ENCODE peak calls at places on chromosomes 2 and 18, in seven cellular contexts. One of them, this sample, is unnamed.
A peak's percentile ranks its signal among the peaks of the same experiment; 100 is the strongest.

GRCh38 chr2:42748846-42749245 is 15.1 kb downstream of the OXER1 start:
- DNase-seq in fibroblast of lung: no peak
- DNase-seq in GM23248: no peak
- DNase-seq in PC-3: no peak
- DNase-seq in SJSA1: no peak
- DNase-seq in K562: no peak
- DNase-seq in right lobe of liver: no peak
- DNase-seq in this sample: no peak

GRCh38 chr18:12308386-12309100 is 502 bp downstream of the TUBB6 start:
- DNase-seq in SJSA1: peak; percentile 93
- DNase-seq in PC-3: peak; percentile 81
- DNase-seq in K562: peak; percentile 88
- DNase-seq in right lobe of liver: no peak
- DNase-seq in fibroblast of lung: peak; percentile 84
- DNase-seq in GM23248: peak; percentile 99
- DNase-seq in this sample: peak; percentile 80

GRCh38 chr2:208620487-208620978 is 213.9 kb downstream of the PTH2R start:
- DNase-seq in SJSA1: no peak
- DNase-seq in GM23248: no peak
- DNase-seq in right lobe of liver: no peak
- DNase-seq in PC-3: no peak
- DNase-seq in K562: no peak
- DNase-seq in fibroblast of lung: no peak
- DNase-seq in this sample: no peak

GRCh38 chr2:177393381-177393780 is 808 bp downstream of the AGPS start:
- DNase-seq in SJSA1: no peak
- DNase-seq in right lobe of liver: no peak
- DNase-seq in PC-3: peak; percentile 62
- DNase-seq in GM23248: peak; percentile 38
- DNase-seq in K562: no peak
- DNase-seq in fibroblast of lung: peak; percentile 22
- DNase-seq in this sample: no peak

GRCh38 chr2:241863021-241863954 is 4.6 kb upstream of the PDCD1 start:
- DNase-seq in K562: no peak
- DNase-seq in fibroblast of lung: peak; percentile 25
- DNase-seq in GM23248: peak; percentile 45
- DNase-seq in right lobe of liver: no peak
- DNase-seq in SJSA1: no peak
- DNase-seq in PC-3: no peak
- DNase-seq in this sample: no peak

GRCh38 chr2:38598991-38599295 is 3.8 kb downstream of the HNRNPLL start:
- DNase-seq in K562: no peak
- DNase-seq in fibroblast of lung: peak; percentile 30
- DNase-seq in right lobe of liver: no peak
- DNase-seq in PC-3: peak; percentile 24
- DNase-seq in GM23248: peak; percentile 63
- DNase-seq in SJSA1: no peak
- DNase-seq in this sample: no peak

GRCh38 chr2:186659383-186659782 is 34.5 kb upstream of the FAM171B start:
- DNase-seq in SJSA1: no peak
- DNase-seq in K562: no peak
- DNase-seq in PC-3: no peak
- DNase-seq in right lobe of liver: no peak
- DNase-seq in fibroblast of lung: no peak
- DNase-seq in GM23248: no peak
- DNase-seq in this sample: no peak

GRCh38 chr18:35775887-35776286 is 194.3 kb downstream of the GALNT1 start:
- DNase-seq in SJSA1: no peak
- DNase-seq in right lobe of liver: no peak
- DNase-seq in PC-3: no peak
- DNase-seq in K562: no peak
- DNase-seq in fibroblast of lung: peak; percentile 14
- DNase-seq in GM23248: peak; percentile 38
- DNase-seq in this sample: no peak

GRCh38 chr18:11995445-11996189 is 14.3 kb downstream of the IMPA2 start:
- DNase-seq in SJSA1: peak; percentile 61
- DNase-seq in K562: peak; percentile 66
- DNase-seq in GM23248: peak; percentile 84
- DNase-seq in PC-3: peak; percentile 81
- DNase-seq in fibroblast of lung: peak; percentile 66
- DNase-seq in right lobe of liver: peak; percentile 81
- DNase-seq in this sample: peak; percentile 67

GRCh38 chr2:212228651-212229253 is 309.9 kb downstream of the ERBB4 start:
- DNase-seq in right lobe of liver: no peak
- DNase-seq in PC-3: no peak
- DNase-seq in GM23248: peak; percentile 42
- DNase-seq in K562: no peak
- DNase-seq in fibroblast of lung: peak; percentile 31
- DNase-seq in SJSA1: no peak
- DNase-seq in this sample: peak; percentile 2

GRCh38 chr18:77765468-77765867 is 515.8 kb downstream of the GALR1 start:
- DNase-seq in GM23248: peak; percentile 1
- DNase-seq in right lobe of liver: no peak
- DNase-seq in PC-3: peak; percentile 51
- DNase-seq in fibroblast of lung: peak; percentile 0
- DNase-seq in K562: peak; percentile 8
- DNase-seq in SJSA1: no peak
- DNase-seq in this sample: peak; percentile 7

GRCh38 chr18:55522011-55522410 is 66.0 kb downstream of the TCF4 start:
- DNase-seq in fibroblast of lung: no peak
- DNase-seq in K562: peak; percentile 26
- DNase-seq in SJSA1: no peak
- DNase-seq in PC-3: peak; percentile 46
- DNase-seq in right lobe of liver: no peak
- DNase-seq in GM23248: no peak
- DNase-seq in this sample: no peak

GRCh38 chr2:168772704-168773103 is 29.7 kb upstream of the NOSTRIN start:
- DNase-seq in K562: no peak
- DNase-seq in fibroblast of lung: no peak
- DNase-seq in right lobe of liver: no peak
- DNase-seq in GM23248: no peak
- DNase-seq in SJSA1: no peak
- DNase-seq in PC-3: no peak
- DNase-seq in this sample: no peak

GRCh38 chr2:119106301-119106897 is 52.2 kb downstream of the C1QL2 start:
- DNase-seq in fibroblast of lung: peak; percentile 23
- DNase-seq in K562: peak; percentile 42
- DNase-seq in PC-3: peak; percentile 47
- DNase-seq in right lobe of liver: no peak
- DNase-seq in SJSA1: peak; percentile 6
- DNase-seq in GM23248: peak; percentile 49
- DNase-seq in this sample: peak; percentile 29

DNA sequence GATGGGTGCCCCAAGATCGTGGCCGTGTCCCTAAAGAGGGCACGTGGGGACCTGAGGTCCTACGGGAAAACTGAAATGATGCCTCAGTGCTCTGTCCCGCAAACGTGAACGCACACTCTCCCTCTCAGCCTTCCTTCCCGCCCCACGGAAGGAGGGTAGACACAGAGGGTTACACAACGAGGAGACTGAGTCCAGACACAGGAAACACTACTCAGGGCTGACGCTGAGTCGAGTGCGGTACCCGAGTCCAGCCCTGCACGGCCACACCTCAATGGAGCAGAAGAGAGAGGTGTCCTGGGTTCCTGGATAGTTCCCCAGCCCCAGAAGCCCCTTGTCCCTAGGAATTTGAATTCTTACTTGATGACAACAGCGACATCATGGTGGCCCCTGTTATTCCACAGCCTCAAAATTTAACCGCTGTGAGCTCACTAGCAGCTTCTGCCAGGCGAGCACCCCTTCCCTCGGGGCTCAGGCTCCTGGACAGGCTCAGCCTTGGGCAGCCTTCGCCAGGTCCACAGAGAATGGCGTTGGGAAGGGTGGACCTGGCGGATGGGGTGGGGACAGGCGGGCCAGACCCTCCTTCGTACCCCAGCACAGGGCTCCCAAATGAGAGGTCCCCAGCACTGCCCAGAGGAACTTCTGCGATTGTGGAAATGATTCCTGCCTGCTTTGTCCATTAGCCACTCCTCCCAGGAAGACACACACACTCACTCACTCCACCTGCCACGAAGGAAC is 980 bp upstream of the RNPEPL1 start:
- DNase-seq in right lobe of liver: peak; percentile 59
- DNase-seq in K562: no peak
- DNase-seq in SJSA1: no peak
- DNase-seq in fibroblast of lung: no peak
- DNase-seq in GM23248: peak; percentile 59
- DNase-seq in PC-3: no peak
- DNase-seq in this sample: no peak
- H3K27ac ChIP-seq in right lobe of liver: peak overlapping the region; percentile 86
- H3K27ac ChIP-seq in K562: peak overlapping the region; percentile 88
- H3K27ac ChIP-seq in SJSA1: no peak overlapping the region
- H3K27ac ChIP-seq in fibroblast of lung: peak overlapping the region; percentile 57
- H3K27ac ChIP-seq in GM23248: peak overlapping the region; percentile 20
- H3K27ac ChIP-seq in PC-3: peak overlapping the region; percentile 7
- H3K27ac ChIP-seq in this sample: peak overlapping the region; percentile 98

GRCh38 chr2:233414273-233414654 is 60.0 kb downstream of the DGKD start:
- DNase-seq in fibroblast of lung: peak; percentile 73
- DNase-seq in GM23248: peak; percentile 22
- DNase-seq in SJSA1: no peak
- DNase-seq in PC-3: peak; percentile 81
- DNase-seq in right lobe of liver: no peak
- DNase-seq in K562: no peak
- DNase-seq in this sample: no peak

GRCh38 chr2:233413529-233414272 is 59.4 kb downstream of the DGKD start:
- DNase-seq in SJSA1: peak; percentile 76
- DNase-seq in GM23248: peak; percentile 88
- DNase-seq in PC-3: peak; percentile 96
- DNase-seq in right lobe of liver: no peak
- DNase-seq in K562: no peak
- DNase-seq in fibroblast of lung: peak; percentile 75
- DNase-seq in this sample: peak; percentile 89

GRCh38 chr2:233412405-233412804 is 58.1 kb downstream of the DGKD start:
- DNase-seq in GM23248: no peak
- DNase-seq in right lobe of liver: no peak
- DNase-seq in fibroblast of lung: peak; percentile 16
- DNase-seq in SJSA1: no peak
- DNase-seq in K562: no peak
- DNase-seq in PC-3: peak; percentile 69
- DNase-seq in this sample: no peak

GRCh38 chr2:233411162-233411561 is 56.9 kb downstream of the DGKD start:
- DNase-seq in K562: no peak
- DNase-seq in PC-3: no peak
- DNase-seq in GM23248: no peak
- DNase-seq in fibroblast of lung: no peak
- DNase-seq in right lobe of liver: no peak
- DNase-seq in SJSA1: no peak
- DNase-seq in this sample: no peak

GRCh38 chr2:233413046-233413445 is 58.8 kb downstream of the DGKD start:
- DNase-seq in PC-3: peak; percentile 67
- DNase-seq in K562: no peak
- DNase-seq in fibroblast of lung: peak; percentile 60
- DNase-seq in SJSA1: no peak
- DNase-seq in GM23248: peak; percentile 50
- DNase-seq in right lobe of liver: no peak
- DNase-seq in this sample: no peak
- H3K27ac ChIP-seq in PC-3: peak overlapping the region; percentile 98
- H3K27ac ChIP-seq in K562: no peak overlapping the region
- H3K27ac ChIP-seq in fibroblast of lung: no peak overlapping the region
- H3K27ac ChIP-seq in SJSA1: peak overlapping the region; percentile 73
- H3K27ac ChIP-seq in GM23248: peak overlapping the region; percentile 67
- H3K27ac ChIP-seq in right lobe of liver: no peak overlapping the region
- H3K27ac ChIP-seq in this sample: peak overlapping the region; percentile 95

DNA sequence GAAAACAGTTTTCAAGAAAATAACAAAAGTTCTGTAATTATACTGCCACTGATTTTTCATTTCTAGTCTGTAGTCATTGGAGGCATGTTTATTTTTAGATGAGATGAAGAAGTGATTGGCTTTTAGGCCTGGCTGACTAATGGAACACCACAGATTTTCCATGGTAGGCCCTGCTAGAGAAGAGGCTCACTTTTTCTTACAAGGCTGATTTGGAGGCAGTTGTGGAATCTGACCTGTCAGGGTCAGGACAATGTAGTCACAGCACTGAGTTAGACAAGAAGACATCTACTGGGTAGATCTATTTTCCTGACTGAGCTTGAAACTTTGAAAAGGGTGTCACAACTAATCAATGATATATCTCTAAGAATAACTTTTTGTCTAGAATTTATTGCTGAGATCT is 43.9 kb downstream of the KDM3A start:
- DNase-seq in fibroblast of lung: peak; percentile 41
- DNase-seq in right lobe of liver: no peak
- DNase-seq in K562: no peak
- DNase-seq in SJSA1: no peak
- DNase-seq in PC-3: no peak
- DNase-seq in GM23248: peak; percentile 45
- DNase-seq in this sample: no peak
- H3K27ac ChIP-seq in fibroblast of lung: no peak overlapping the region
- H3K27ac ChIP-seq in right lobe of liver: no peak overlapping the region
- H3K27ac ChIP-seq in K562: no peak overlapping the region
- H3K27ac ChIP-seq in SJSA1: no peak overlapping the region
- H3K27ac ChIP-seq in PC-3: no peak overlapping the region
- H3K27ac ChIP-seq in GM23248: peak overlapping the region; percentile 9
- H3K27ac ChIP-seq in this sample: no peak overlapping the region

GRCh38 chr2:202051499-202052161 is 18.0 kb downstream of the FZD7 start:
- DNase-seq in fibroblast of lung: peak; percentile 78
- DNase-seq in GM23248: peak; percentile 60
- DNase-seq in right lobe of liver: no peak
- DNase-seq in SJSA1: no peak
- DNase-seq in K562: no peak
- DNase-seq in PC-3: no peak
- DNase-seq in this sample: no peak
- H3K27ac ChIP-seq in fibroblast of lung: no peak overlapping the region
- H3K27ac ChIP-seq in GM23248: peak overlapping the region; percentile 8
- H3K27ac ChIP-seq in right lobe of liver: no peak overlapping the region
- H3K27ac ChIP-seq in SJSA1: no peak overlapping the region
- H3K27ac ChIP-seq in K562: no peak overlapping the region
- H3K27ac ChIP-seq in PC-3: no peak overlapping the region
- H3K27ac ChIP-seq in this sample: no peak overlapping the region

GRCh38 chr2:16948073-16948472 is 282.4 kb upstream of the CYRIA start:
- DNase-seq in PC-3: no peak
- DNase-seq in SJSA1: no peak
- DNase-seq in K562: no peak
- DNase-seq in GM23248: no peak
- DNase-seq in fibroblast of lung: no peak
- DNase-seq in right lobe of liver: no peak
- DNase-seq in this sample: no peak
- H3K27ac ChIP-seq in PC-3: no peak overlapping the region
- H3K27ac ChIP-seq in SJSA1: no peak overlapping the region
- H3K27ac ChIP-seq in K562: no peak overlapping the region
- H3K27ac ChIP-seq in GM23248: no peak overlapping the region
- H3K27ac ChIP-seq in fibroblast of lung: no peak overlapping the region
- H3K27ac ChIP-seq in right lobe of liver: no peak overlapping the region
- H3K27ac ChIP-seq in this sample: no peak overlapping the region

DNA sequence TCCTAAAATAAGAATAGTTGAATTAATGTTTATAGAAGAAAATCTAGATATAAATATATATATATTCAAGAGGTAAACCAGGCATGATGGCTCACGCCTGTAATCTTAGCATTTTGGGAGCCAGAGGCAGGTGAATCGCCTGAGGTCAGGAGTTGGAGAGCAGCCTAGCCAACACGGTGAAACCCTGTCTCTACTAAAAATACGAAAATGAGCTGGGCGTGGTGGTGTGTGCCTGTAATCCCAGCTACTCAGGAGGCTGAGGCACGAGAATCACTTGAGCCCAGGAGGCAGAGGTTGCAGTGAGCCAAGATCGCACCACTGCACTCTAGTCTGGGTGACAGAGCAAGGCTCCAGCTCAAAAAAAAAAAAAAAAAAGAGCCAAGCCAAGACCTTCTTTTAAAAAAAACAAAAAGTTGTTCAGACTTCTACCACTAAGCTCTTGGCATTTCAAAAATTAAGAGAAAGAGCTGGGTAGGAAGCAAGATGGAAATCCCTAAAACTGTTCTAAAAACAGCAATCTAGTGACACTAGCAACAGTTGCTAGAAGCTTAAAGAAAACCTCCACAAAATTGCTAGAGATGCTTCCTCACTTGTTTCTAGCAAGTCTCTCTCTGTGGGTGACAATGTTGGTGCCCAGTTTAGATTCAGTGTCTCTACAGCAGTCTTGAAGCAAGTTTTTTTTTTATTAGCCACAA is 70.4 kb downstream of the ANKRD44 start:
- DNase-seq in GM23248: no peak
- DNase-seq in PC-3: no peak
- DNase-seq in fibroblast of lung: no peak
- DNase-seq in SJSA1: no peak
- DNase-seq in K562: no peak
- DNase-seq in right lobe of liver: no peak
- DNase-seq in this sample: no peak
- H3K27ac ChIP-seq in GM23248: no peak overlapping the region
- H3K27ac ChIP-seq in PC-3: no peak overlapping the region
- H3K27ac ChIP-seq in fibroblast of lung: no peak overlapping the region
- H3K27ac ChIP-seq in SJSA1: no peak overlapping the region
- H3K27ac ChIP-seq in K562: no peak overlapping the region
- H3K27ac ChIP-seq in right lobe of liver: no peak overlapping the region
- H3K27ac ChIP-seq in this sample: no peak overlapping the region

This sample was measured in RWPE1.